ENCODE peak calls at places on chromosome 17, in four cellular contexts. G is GM12878, Z is H1, I is HepG2. J is an unnamed sample.

GRCh38 chr17:21500064-21500463 is 123.9 kb downstream of the KCNJ12 start:
- DNase-seq in G (no peak), Z (no peak), I (no peak), J (no peak)

GRCh38 chr17:51319186-51319585 is 58.8 kb downstream of the UTP18 start:
- DNase-seq in G (no peak), Z (no peak), I (no peak), J (no peak)

GRCh38 chr17:65170839-65171238 is 33.7 kb downstream of the RGS9 start:
- DNase-seq in G (no peak), Z (no peak), I (peak), J (no peak)

GRCh38 chr17:68101992-68102758 is 66.6 kb downstream of the KPNA2 start:
- DNase-seq in G (no peak), Z (no peak), I (no peak), J (no peak)

GRCh38 chr17:19706791-19707727 is 9.3 kb downstream of the SLC47A2 start:
- DNase-seq in G (no peak), Z (peak), I (no peak), J (no peak)

GRCh38 chr17:4738136-4739121 is 1.2 kb upstream of the ZMYND15 start:
- DNase-seq in G (no peak), Z (peak), I (no peak), J (no peak)

GRCh38 chr17:63601439-63602371 is 1.0 kb downstream of the TACO1 start:
- DNase-seq in G (no peak), Z (no peak), I (peak), J (no peak)

GRCh38 chr17:73210002-73210678 is 17.3 kb downstream of the COG1 start:
- DNase-seq in G (no peak), Z (no peak), I (no peak), J (no peak)

GRCh38 chr17:8995711-8996110 is 25.6 kb upstream of the NTN1 start:
- DNase-seq in G (no peak), Z (no peak), I (no peak), J (no peak)

GRCh38 chr17:50835563-50836231 is at the start of gene WFIKKN2:
- DNase-seq in G (no peak), Z (no peak), I (no peak), J (no peak)

GRCh38 chr17:41600318-41600717 is 12.2 kb downstream of the KRT16 start:
- DNase-seq in G (no peak), Z (no peak), I (no peak), J (no peak)

GRCh38 chr17:37744633-37744927 is 279 bp downstream of the HNF1B start:
- DNase-seq in G (no peak), Z (no peak), I (no peak), J (no peak)

GRCh38 chr17:60106377-60107059 is 27.8 kb upstream of the HEATR6 start:
- DNase-seq in G (no peak), Z (no peak), I (no peak), J (no peak)

GRCh38 chr17:80424261-80424660 is 9.3 kb downstream of the ENDOV start:
- DNase-seq in G (no peak), Z (no peak), I (no peak), J (no peak)

GRCh38 chr17:45436625-45437460 is 4.2 kb upstream of the ARHGAP27 start:
- DNase-seq in G (no peak), Z (no peak), I (no peak), J (no peak)

GRCh38 chr17:63697341-63698286 is 2.3 kb downstream of the LIMD2 start:
- DNase-seq in G (peak), Z (peak), I (peak), J (no peak)

GRCh38 chr17:77666881-77667395 is 291.6 kb upstream of the TNRC6C start:
- DNase-seq in G (no peak), Z (no peak), I (no peak), J (no peak)

GRCh38 chr17:40536731-40537171 is 28.5 kb downstream of the CCR7 start:
- DNase-seq in G (no peak), Z (no peak), I (no peak), J (no peak)

GRCh38 chr17:75118307-75118706 is 8.5 kb downstream of the ARMC7 start:
- DNase-seq in G (no peak), Z (no peak), I (no peak), J (no peak)
- TF ChIP-seq YY1 in G (no peak), Z (no peak), I (no peak), J (no peak)

GRCh38 chr17:44023545-44024270 is 8.9 kb upstream of the TMEM101 start:
- DNase-seq in G (no peak), Z (no peak), I (no peak), J (no peak)

GRCh38 chr17:44024853-44025252 is 10.1 kb upstream of the TMEM101 start:
- DNase-seq in G (no peak), Z (no peak), I (no peak), J (no peak)

GRCh38 chr17:44024271-44024663 is 9.5 kb upstream of the TMEM101 start:
- DNase-seq in G (no peak), Z (no peak), I (no peak), J (no peak)

DNA sequence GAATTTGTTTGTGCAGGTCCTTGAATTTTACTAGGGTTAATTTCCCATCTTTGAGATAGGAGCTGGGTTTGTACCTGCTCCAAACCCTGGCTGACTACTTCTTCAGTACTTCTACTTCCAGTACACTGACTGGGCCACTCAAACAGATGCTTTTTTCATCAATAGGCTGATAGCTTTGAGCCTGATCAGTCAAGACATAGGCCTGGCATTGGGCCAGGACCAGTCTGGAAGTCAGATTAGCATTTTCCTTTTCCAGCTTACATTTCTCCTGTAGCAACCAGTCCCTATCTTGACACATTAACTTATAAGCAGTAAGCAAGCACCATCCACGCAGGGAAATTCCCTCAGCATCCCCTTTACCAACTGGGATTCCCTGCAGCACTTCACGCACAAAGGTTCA is 7.5 kb upstream of the TMEM101 start:
- DNase-seq in G (no peak), Z (no peak), I (no peak), J (no peak)
- TF ChIP-seq SUZ12 in G (no peak), Z (no peak), I (no peak), J (no peak)

GRCh38 chr17:17836250-17836817 is 452 bp downstream of the SREBF1 start:
- DNase-seq in G (peak), Z (peak), I (peak), J (no peak)

GRCh38 chr17:17834974-17835373 is 1.8 kb downstream of the SREBF1 start:
- DNase-seq in G (no peak), Z (no peak), I (no peak), J (no peak)

GRCh38 chr17:17836818-17837379 is at the start of gene SREBF1:
- DNase-seq in G (no peak), Z (peak), I (peak), J (no peak)

GRCh38 chr17:17837380-17837821 is 615 bp upstream of the SREBF1 start:
- DNase-seq in G (no peak), Z (no peak), I (peak), J (no peak)

GRCh38 chr17:17835415-17836249 is 1.2 kb downstream of the SREBF1 start:
- DNase-seq in G (no peak), Z (no peak), I (no peak), J (no peak)
- TF ChIP-seq YY1 in G (no peak), Z (no peak), I (no peak), J (no peak)

GRCh38 chr17:12979826-12980500 is 37.9 kb downstream of the ELAC2 start:
- DNase-seq in G (no peak), Z (no peak), I (no peak), J (no peak)
- TF ChIP-seq SUZ12 in G (no peak), Z (no peak), I (no peak), J (no peak)

DNA sequence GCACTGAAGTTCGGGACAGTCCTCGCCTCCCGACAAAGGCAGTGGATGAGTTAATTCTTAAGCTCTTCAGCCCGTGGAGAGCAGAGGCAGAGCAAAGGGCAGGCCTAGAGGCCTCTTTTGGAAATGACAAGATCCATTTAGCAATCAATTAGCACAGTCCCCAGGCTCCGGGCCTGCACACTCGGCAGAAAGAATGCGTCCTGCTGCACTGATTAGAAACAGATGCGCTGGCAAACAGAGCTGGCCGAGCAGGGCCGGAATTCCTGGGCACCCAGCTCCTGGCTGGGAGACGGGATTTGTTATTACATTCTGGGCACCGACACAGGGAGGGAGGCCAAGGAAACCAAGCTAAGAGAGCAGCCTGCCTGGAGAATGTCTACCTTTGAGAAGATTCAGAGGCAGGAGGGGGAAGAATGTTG is 162.9 kb downstream of the COPRS start:
- DNase-seq in G (no peak), Z (peak), I (peak), J (peak)
- TF ChIP-seq YY1 in G (no peak), Z (no peak), I (no peak), J (no peak)

GRCh38 chr17:79185671-79186070 is 111.0 kb downstream of the ENGASE start:
- DNase-seq in G (no peak), Z (no peak), I (no peak), J (no peak)

GRCh38 chr17:79186406-79186805 is 111.8 kb downstream of the ENGASE start:
- DNase-seq in G (no peak), Z (no peak), I (no peak), J (no peak)

GRCh38 chr17:79182176-79183160 is 107.8 kb downstream of the ENGASE start:
- DNase-seq in G (no peak), Z (peak), I (no peak), J (no peak)

GRCh38 chr17:79180358-79181005 is 105.9 kb downstream of the ENGASE start:
- DNase-seq in G (no peak), Z (no peak), I (no peak), J (no peak)

DNA sequence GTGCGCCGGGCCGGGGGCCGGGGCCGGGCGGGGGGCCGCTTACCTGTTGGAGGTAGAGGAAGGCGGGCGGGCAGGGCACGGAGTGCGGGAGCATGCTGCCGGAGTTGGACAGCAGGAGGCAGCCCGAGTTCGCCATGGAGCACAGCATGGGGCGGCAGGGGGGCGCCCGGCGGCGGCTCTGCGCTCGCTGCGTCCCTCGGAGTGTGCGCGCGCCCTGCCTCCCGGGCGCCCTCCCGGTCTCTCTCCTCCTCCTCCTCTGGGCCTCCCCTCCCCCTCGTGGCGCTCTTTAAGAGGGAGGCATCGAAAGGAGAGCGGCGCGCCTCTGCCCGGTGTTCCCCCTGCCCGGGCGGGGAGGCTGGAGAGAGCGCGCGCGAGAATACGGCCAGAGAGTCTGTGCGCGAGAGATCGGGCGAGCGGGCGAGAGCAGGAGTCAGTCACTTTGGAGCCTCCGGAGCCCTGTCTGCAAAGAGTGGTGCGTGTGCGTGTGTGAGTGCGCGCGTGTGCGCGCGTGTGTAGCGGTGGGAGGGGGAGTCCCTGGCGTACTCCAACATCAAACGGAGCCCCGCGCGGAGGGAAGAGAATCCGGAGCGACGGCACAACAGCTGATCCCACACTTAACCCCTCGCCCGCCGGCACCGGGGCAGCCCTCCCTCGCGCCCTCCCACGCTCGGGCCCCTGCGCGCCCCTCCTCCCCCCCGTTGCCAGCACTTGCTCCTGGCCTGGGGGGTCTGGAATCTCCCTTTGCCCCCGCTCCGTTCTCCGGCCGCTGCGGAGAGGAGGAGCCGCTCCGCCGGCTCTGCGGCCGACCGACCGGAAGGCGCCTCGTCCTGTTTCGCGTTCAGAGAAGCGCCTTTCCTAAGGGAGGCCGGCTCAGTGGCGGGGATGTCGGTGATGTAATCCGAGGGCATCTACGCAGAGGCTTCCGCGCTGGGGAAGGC is 108.9 kb downstream of the ENGASE start:
- DNase-seq in G (no peak), Z (peak), I (no peak), J (peak)
- TF ChIP-seq SUZ12 in G (no peak), Z (no peak), I (no peak), J (no peak)